ENCODE peak calls at places on chromosomes 4 and X, in four cellular contexts. B, L, D and W are unnamed samples.

GRCh38 chr4:109560687-109561452 is 824 bp downstream of the MCUB start:
- DNase-seq in B (peak; percentile 18), D (no peak), L (peak; percentile 80), W (peak; percentile 23)

GRCh38 chr4:150006197-150006596 is 72.0 kb upstream of the DCLK2 start:
- DNase-seq in B (no peak), D (no peak), L (no peak), W (no peak)

GRCh38 chr4:20838476-20838875 is 138.2 kb downstream of the PACRGL start:
- DNase-seq in B (no peak), L (no peak), D (no peak), W (no peak)

GRCh38 chrX:122816288-122816687 is 367.8 kb upstream of the GRIA3 start:
- DNase-seq in B (no peak), L (no peak), D (no peak), W (no peak)

GRCh38 chr4:56049428-56050212 is 100.9 kb downstream of the CEP135 start:
- DNase-seq in L (no peak), B (peak; percentile 23), D (no peak), W (peak; percentile 23)

GRCh38 chr4:80071643-80072606 is 1.1 kb downstream of the ANTXR2 start:
- DNase-seq in B (peak; percentile 38), L (peak; percentile 30), D (peak; percentile 6), W (no peak)

GRCh38 chr4:48122756-48123155 is 11.3 kb downstream of the TXK start:
- DNase-seq in D (no peak), L (no peak), B (no peak), W (no peak)

GRCh38 chr4:146132445-146132844 is 43.1 kb upstream of the LSM6 start:
- DNase-seq in B (no peak), D (no peak), L (peak; percentile 70), W (no peak)

GRCh38 chr4:181909368-181909767 is 333.8 kb upstream of the TENM3 start:
- DNase-seq in B (no peak), D (no peak), L (no peak), W (no peak)

GRCh38 chr4:8477676-8478075 is 37.1 kb downstream of the TRMT44 start:
- DNase-seq in L (no peak), D (no peak), B (no peak), W (no peak)

GRCh38 chr4:98994474-98995182 is 893 bp upstream of the METAP1 start:
- DNase-seq in L (no peak), B (no peak), D (peak; percentile 45), W (peak; percentile 9)

GRCh38 chr4:54371211-54371610 is 142.1 kb downstream of the PDGFRA start:
- DNase-seq in L (no peak), B (no peak), D (no peak), W (no peak)

GRCh38 chr4:79757580-79757979 is 315.4 kb downstream of the ANTXR2 start:
- DNase-seq in L (no peak), D (no peak), B (no peak), W (no peak)

GRCh38 chrX:115912372-115912897 is 258.1 kb upstream of the AGTR2 start:
- DNase-seq in L (peak; percentile 57), B (no peak), D (no peak), W (peak; percentile 24)

GRCh38 chr4:2462218-2462991 is 6.5 kb upstream of the RNF4 start:
- DNase-seq in L (no peak), B (peak; percentile 78), D (peak; percentile 30), W (peak; percentile 69)

GRCh38 chrX:150731795-150732194 is 38.6 kb downstream of the MTMR1 start:
- DNase-seq in B (peak; percentile 10), L (no peak), D (no peak), W (no peak)

GRCh38 chr4:156686120-156686519 is 285.5 kb downstream of the PDGFC start:
- DNase-seq in B (no peak), L (no peak), D (no peak), W (no peak)

GRCh38 chr4:77025643-77026321 is 50.0 kb downstream of the CCNI start:
- DNase-seq in L (peak; percentile 7), D (no peak), B (no peak), W (no peak)

GRCh38 chrX:150846130-150846529 is 52.3 kb downstream of the CD99L2 start:
- DNase-seq in B (no peak), L (no peak), D (no peak), W (no peak)

GRCh38 chr4:88247148-88247547 is 37.2 kb downstream of the PPM1K start:
- DNase-seq in D (no peak), L (no peak), B (no peak), W (no peak)

GRCh38 chrX:25012433-25012735 is 3.4 kb downstream of the ARX start:
- DNase-seq in D (no peak), B (no peak), L (no peak), W (no peak)

GRCh38 chrX:45329217-45329616 is 128.5 kb upstream of the DIPK2B start:
- DNase-seq in D (no peak), L (no peak), B (no peak), W (no peak)

GRCh38 chrX:153438522-153438921 is 7.3 kb downstream of the TREX2 start:
- DNase-seq in L (no peak), D (peak; percentile 20), B (no peak), W (no peak)
- TF ChIP-seq JUND in L (no peak), D (no peak), B (no peak), W (no peak)

DNA sequence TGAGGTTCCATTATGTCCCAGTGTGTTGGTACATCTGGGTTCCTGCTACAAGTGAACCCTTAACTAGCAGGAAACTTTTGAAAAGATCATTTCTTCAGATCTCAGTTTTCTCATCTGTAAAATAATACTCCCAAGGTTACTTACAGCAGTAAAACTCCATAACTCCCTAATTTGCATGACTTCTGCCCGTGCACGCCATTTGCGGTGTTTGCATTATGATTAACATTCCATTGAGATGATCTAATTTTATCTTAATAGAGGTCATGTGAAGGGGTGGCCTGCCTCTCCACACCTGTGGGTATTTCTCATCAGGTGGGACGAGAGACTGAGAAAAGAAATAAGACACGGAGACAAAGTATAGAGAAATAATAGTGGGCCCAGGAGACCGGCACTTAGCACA is 219.8 kb downstream of the TLL1 start:
- DNase-seq in D (no peak), B (no peak), L (no peak), W (no peak)
- TF ChIP-seq JUND in D (no peak), B (no peak), L (no peak), W (no peak)

GRCh38 chr4:167233523-167234387 is 539 bp downstream of the SPOCK3 start:
- DNase-seq in D (no peak), L (no peak), B (no peak), W (no peak)
- TF ChIP-seq JUND in D (no peak), L (no peak), B (no peak), W (no peak)

GRCh38 chr4:72076562-72076961 is 44.8 kb downstream of the NPFFR2 start:
- DNase-seq in B (no peak), D (no peak), L (no peak), W (no peak)
- TF ChIP-seq JUND in B (no peak), D (no peak), L (no peak), W (no peak)

GRCh38 chr4:86791126-86791525 is 58.1 kb downstream of the SLC10A6 start:
- DNase-seq in D (peak; percentile 88), L (no peak), B (no peak), W (no peak)
- TF ChIP-seq JUND in D (no peak), L (no peak), B (no peak), W (no peak)

DNA sequence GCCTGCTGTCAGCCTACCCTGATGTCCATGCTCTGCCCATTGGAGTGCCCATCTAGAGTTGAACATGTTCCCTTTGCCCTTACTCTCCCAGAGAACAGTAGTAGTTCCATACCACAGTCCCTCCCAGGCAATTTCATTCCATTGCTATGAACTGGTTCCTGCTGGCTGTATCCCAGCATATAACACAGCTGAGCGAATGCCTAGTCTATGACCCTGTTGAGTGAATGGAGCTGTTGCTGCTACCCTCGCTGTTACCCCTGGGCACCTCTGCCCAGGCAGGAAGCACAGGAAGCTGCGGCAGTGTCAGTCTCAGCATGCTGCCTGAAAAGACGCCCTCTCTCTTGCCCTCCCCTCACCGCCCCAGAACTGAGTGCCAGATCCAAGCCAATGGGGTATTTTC is 73.3 kb downstream of the SOX3 start:
- DNase-seq in D (no peak), B (no peak), L (no peak), W (peak; percentile 1)
- TF ChIP-seq JUND in D (no peak), B (no peak), L (no peak), W (no peak)

GRCh38 chr4:163863082-163863481 is 368.6 kb downstream of the TMA16 start:
- DNase-seq in L (no peak), D (no peak), B (no peak), W (no peak)

GRCh38 chr4:163865010-163865409 is 370.5 kb downstream of the TMA16 start:
- DNase-seq in D (no peak), L (no peak), B (no peak), W (no peak)

GRCh38 chr4:163871078-163871477 is 376.6 kb downstream of the TMA16 start:
- DNase-seq in D (no peak), B (no peak), L (no peak), W (no peak)

DNA sequence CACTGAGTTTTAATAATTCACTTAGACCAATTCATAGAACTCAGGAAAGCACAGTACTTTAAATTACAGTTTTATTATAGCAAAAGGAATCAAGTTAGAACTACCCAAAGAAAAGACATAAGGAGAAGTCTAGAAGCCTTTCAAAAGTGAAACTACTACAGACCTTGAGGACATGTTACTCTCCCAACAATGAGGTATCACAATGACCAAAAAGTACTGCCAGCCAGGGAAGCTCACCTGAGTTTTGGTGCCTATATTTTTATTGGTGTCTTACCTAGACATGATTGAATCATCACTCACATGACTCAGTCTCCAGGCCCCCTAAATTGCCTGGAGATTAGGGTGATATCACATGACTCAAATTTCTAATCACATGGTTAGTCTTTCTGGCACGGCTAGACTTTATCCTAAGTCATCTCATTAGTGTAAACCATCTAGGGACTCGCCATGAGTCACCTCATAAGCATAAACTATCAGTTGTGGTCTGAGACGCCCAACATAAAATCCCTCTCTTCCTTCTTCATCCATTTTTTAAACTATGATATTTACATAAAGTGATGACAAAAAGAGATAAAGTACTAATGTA is 372.3 kb downstream of the TMA16 start:
- DNase-seq in B (no peak), D (no peak), L (no peak), W (no peak)
- TF ChIP-seq JUND in B (no peak), D (no peak), L (no peak), W (no peak)

DNA sequence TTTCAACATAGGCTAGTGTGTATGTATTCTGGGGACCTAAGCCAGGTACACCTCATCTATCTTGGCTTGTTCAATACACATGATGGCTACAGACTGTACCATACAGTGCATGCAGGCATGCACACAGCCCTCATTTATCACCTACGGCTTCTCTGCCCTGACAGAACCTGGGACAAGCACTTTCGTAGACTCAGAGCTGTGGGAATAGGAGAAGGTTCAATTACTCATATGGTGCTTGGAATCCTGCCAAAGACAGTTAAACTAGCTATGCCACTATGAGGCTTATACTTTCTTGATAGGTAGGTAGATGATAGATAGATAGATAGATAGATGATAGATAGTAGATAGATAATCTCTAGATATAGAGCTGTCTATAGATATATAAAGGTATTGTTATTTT is 457.2 kb downstream of the GALNTL6 start:
- DNase-seq in B (no peak), L (no peak), D (no peak), W (no peak)
- TF ChIP-seq JUND in B (no peak), L (no peak), D (no peak), W (no peak)